ENCODE peak calls at places on chromosomes 13 and 19, in seven cellular contexts. L is A549, J is IMR-90, Y is GM12865, B is fibroblast of villous mesenchyme, T is lower lobe of right lung, I is HFF-Myc. Q is an unnamed sample.

GRCh38 chr13:66640231-66640630 is 589.9 kb downstream of the PCDH9 start:
- DNase-seq in L (no peak), J (no peak), Y (no peak), B (no peak), T (no peak), I (no peak), Q (no peak)

GRCh38 chr19:53927745-53928144 is 18.7 kb downstream of the CACNG7 start:
- DNase-seq in L (peak), J (peak), Y (peak), B (peak), T (no peak), I (peak), Q (peak)

GRCh38 chr19:40588110-40588854 is 11.6 kb downstream of the SHKBP1 start:
- DNase-seq in L (peak), J (no peak), Y (no peak), B (no peak), T (no peak), I (no peak), Q (no peak)

GRCh38 chr13:96771501-96772367 is 222.5 kb downstream of the OXGR1 start:
- DNase-seq in L (no peak), J (no peak), Y (peak), B (no peak), T (peak), I (no peak), Q (no peak)

GRCh38 chr19:18346091-18346490 is 5.7 kb downstream of the PGPEP1 start:
- DNase-seq in L (peak), J (no peak), Y (no peak), B (no peak), T (no peak), I (no peak), Q (no peak)

GRCh38 chr13:48857576-48857975 is 118.1 kb upstream of the FNDC3A start:
- DNase-seq in L (no peak), J (no peak), Y (no peak), B (no peak), T (no peak), I (no peak), Q (no peak)

GRCh38 chr13:77386880-77387606 is 60.1 kb upstream of the MYCBP2 start:
- DNase-seq in L (peak), J (peak), Y (peak), B (peak), T (no peak), I (no peak), Q (no peak)

GRCh38 chr19:45769821-45770191 is 754 bp upstream of the SIX5 start:
- DNase-seq in L (peak), J (peak), Y (peak), B (peak), T (peak), I (no peak), Q (no peak)

GRCh38 chr13:111407381-111408131 is 87.1 kb downstream of the TEX29 start:
- DNase-seq in L (no peak), J (no peak), Y (no peak), B (peak), T (no peak), I (no peak), Q (no peak)

GRCh38 chr19:764301-764700 is 13.4 kb downstream of the MISP start:
- DNase-seq in L (no peak), J (no peak), Y (no peak), B (no peak), T (no peak), I (no peak), Q (no peak)

GRCh38 chr19:38268539-38268938 is 4.2 kb downstream of the SPINT2 start:
- DNase-seq in L (peak), J (no peak), Y (no peak), B (no peak), T (no peak), I (no peak), Q (no peak)

GRCh38 chr19:38267780-38268430 is 3.5 kb downstream of the SPINT2 start:
- DNase-seq in L (peak), J (no peak), Y (no peak), B (no peak), T (peak), I (no peak), Q (no peak)

GRCh38 chr19:38266070-38266469 is 1.7 kb downstream of the SPINT2 start:
- DNase-seq in L (no peak), J (no peak), Y (no peak), B (no peak), T (no peak), I (no peak), Q (no peak)

GRCh38 chr19:38265213-38265861 is 964 bp downstream of the SPINT2 start:
- DNase-seq in L (peak), J (no peak), Y (no peak), B (no peak), T (peak), I (no peak), Q (peak)

GRCh38 chr19:38266981-38267597 is 2.7 kb downstream of the SPINT2 start:
- DNase-seq in L (peak), J (peak), Y (no peak), B (peak), T (no peak), I (no peak), Q (peak)
- H3K4me3 ChIP-seq in L (peak), J (no peak), Y (no peak), B (no peak), T (peak), I (no peak), Q (no peak)

DNA sequence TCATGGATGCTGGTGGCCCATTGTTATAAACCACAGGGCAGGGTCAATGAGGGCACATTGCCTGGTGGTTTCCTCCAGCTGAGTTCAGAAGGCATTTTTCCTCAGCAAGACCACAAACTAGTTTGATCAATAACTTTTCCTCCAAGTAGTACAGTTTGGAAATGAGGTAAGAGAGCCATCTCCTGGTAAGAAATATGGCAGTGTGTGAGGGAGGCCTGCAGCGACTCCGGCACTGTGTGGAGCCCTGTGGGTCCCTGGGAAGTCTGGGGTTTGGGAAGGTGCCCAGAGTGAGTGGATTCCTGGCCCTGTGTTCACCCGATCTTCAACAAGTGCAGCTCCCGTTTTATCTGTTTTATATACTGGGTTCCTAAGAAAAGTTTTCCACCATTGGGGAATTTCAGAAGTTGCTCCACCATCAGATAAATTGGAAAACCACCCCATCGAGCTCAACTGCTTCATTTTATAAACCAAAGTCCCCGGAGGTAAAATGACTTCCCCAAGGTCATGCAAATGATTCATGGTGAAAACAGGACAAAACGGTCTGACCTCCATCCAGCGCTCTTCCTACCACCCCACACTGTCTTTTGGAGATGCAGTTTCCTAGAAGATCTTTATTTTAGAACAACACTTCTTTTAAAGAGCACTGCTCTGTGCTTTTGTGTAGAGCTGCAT is 148.4 kb downstream of the KATNAL1 start:
- DNase-seq in L (no peak), J (peak), Y (peak), B (peak), T (no peak), I (peak), Q (no peak)
- TF ChIP-seq CTCF in L (peak), J (peak), Y (peak), B (peak), T (no peak), I (peak), Q (peak)

GRCh38 chr13:101453784-101454201 is 1.3 kb downstream of the ITGBL1 start:
- DNase-seq in L (no peak), J (no peak), Y (peak), B (no peak), T (peak), I (no peak), Q (no peak)
- H3K4me3 ChIP-seq in L (no peak), J (peak), Y (no peak), B (peak), T (peak), I (peak), Q (peak)

GRCh38 chr19:9934132-9934950 is 2.0 kb downstream of the OLFM2 start:
- DNase-seq in L (peak), J (peak), Y (peak), B (peak), T (peak), I (peak), Q (no peak)
- TF ChIP-seq CTCF in L (peak), J (peak), Y (peak), B (peak), T (peak), I (peak), Q (peak)

GRCh38 chr19:2494447-2495129 is 18.7 kb downstream of the GADD45B start:
- DNase-seq in L (peak), J (peak), Y (peak), B (peak), T (peak), I (no peak), Q (peak)

GRCh38 chr19:2494084-2494446 is 18.1 kb downstream of the GADD45B start:
- DNase-seq in L (peak), J (peak), Y (no peak), B (peak), T (no peak), I (no peak), Q (no peak)

GRCh38 chr19:2495130-2495641 is 19.3 kb downstream of the GADD45B start:
- DNase-seq in L (peak), J (peak), Y (no peak), B (peak), T (peak), I (no peak), Q (peak)

GRCh38 chr19:2497186-2497585 is 21.3 kb downstream of the GADD45B start:
- DNase-seq in L (no peak), J (no peak), Y (no peak), B (no peak), T (no peak), I (no peak), Q (no peak)

DNA sequence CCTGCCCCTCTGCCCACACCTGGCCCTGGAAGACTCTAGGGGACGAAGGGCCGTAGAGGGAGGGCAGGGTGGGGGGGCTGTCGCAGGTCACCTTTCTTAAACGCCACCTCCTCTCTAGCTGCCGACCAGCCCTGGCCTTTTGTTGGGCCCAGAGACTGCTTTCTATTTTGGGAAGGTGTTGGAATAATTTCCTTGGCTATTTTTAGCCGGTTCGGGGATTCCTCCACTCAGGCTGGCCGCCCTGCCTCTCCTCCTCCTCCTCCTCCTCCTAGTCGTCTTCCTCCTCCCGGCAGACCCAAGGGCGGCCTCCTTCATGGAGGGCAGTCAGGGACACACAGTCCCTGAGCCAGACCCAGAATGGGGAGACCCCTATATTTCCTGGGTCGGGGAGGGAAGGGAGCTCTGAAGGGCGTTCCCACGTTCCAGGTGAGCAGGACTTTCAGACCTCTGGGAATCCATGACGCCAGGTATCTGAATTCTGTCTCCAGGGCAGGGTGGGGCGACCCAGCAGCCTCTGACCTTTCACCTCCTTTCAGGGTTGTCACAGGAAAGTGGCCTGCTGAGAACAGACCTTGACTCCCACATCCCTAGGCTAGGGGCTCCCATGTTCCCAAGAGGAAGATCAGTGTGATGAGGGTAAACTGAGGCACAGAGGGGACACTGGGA is 19.9 kb downstream of the GADD45B start:
- DNase-seq in L (no peak), J (no peak), Y (no peak), B (peak), T (no peak), I (no peak), Q (no peak)
- H3K4me3 ChIP-seq in L (peak), J (no peak), Y (no peak), B (peak), T (peak), I (peak), Q (no peak)

GRCh38 chr13:32254416-32254815 is 60.7 kb downstream of the ZAR1L start:
- DNase-seq in L (no peak), J (no peak), Y (no peak), B (no peak), T (no peak), I (no peak), Q (peak)
- TF ChIP-seq CTCF in L (no peak), J (no peak), Y (no peak), B (no peak), T (no peak), I (no peak), Q (no peak)

GRCh38 chr19:13961826-13962737 is 9.8 kb downstream of the DCAF15 start:
- DNase-seq in L (no peak), J (peak), Y (no peak), B (no peak), T (no peak), I (no peak), Q (no peak)
- H3K4me3 ChIP-seq in L (no peak), J (no peak), Y (no peak), B (no peak), T (peak), I (no peak), Q (no peak)

Q was measured in retinal pigment epithelial cell.